ENCODE peak calls at places on chromosomes 12 and 14, in six cellular contexts. P is neural progenitor cell, X is left ventricle myocardium inferior, Z is RPMI8226, O is RCC 7860, V is anterior cingulate cortex. W is an unnamed sample.

GRCh38 chr12:98355322-98355721 is 160.1 kb upstream of the TMPO start:
- DNase-seq in V (no peak), X (no peak), P (no peak), Z (no peak), O (peak), W (no peak)

GRCh38 chr14:105281354-105282097 is 19.3 kb downstream of the BRF1 start:
- DNase-seq in P (peak), Z (no peak), V (no peak), O (peak), X (no peak), W (no peak)

GRCh38 chr12:13095266-13095995 is 8.0 kb downstream of the GSG1 start:
- DNase-seq in Z (no peak), V (no peak), O (no peak), P (no peak), X (no peak), W (no peak)

GRCh38 chr14:38838049-38838978 is 264.7 kb downstream of the SEC23A start:
- DNase-seq in V (no peak), P (no peak), Z (no peak), X (no peak), O (no peak), W (no peak)

GRCh38 chr14:55556929-55557623 is 22.9 kb upstream of the KTN1 start:
- DNase-seq in X (peak), Z (no peak), O (peak), V (peak), P (peak), W (no peak)

GRCh38 chr12:53617700-53618099 is 8.5 kb downstream of the ATF7 start:
- DNase-seq in O (no peak), Z (no peak), V (no peak), P (no peak), X (no peak), W (no peak)

GRCh38 chr14:101017209-101017608 is 113.7 kb upstream of the RTL1 start:
- DNase-seq in X (no peak), Z (no peak), V (no peak), O (no peak), P (no peak), W (no peak)

GRCh38 chr14:32727827-32728226 is 210.9 kb upstream of the NPAS3 start:
- DNase-seq in V (peak), P (no peak), Z (no peak), X (no peak), O (no peak), W (no peak)

GRCh38 chr12:95836185-95836609 is 22.6 kb upstream of the SNRPF start:
- DNase-seq in V (no peak), P (no peak), O (no peak), X (no peak), Z (no peak), W (no peak)

GRCh38 chr12:12741705-12742104 is 24.5 kb downstream of the CDKN1B start:
- DNase-seq in P (no peak), V (no peak), Z (no peak), X (no peak), O (no peak), W (no peak)

GRCh38 chr12:26830783-26831601 is 2.0 kb downstream of the ITPR2 start:
- DNase-seq in V (no peak), Z (no peak), P (no peak), X (no peak), O (no peak), W (no peak)

GRCh38 chr14:75285331-75285730 is 6.7 kb downstream of the FOS start:
- DNase-seq in P (no peak), Z (no peak), X (no peak), O (no peak), V (no peak), W (no peak)

GRCh38 chr12:79233341-79233761 is 368.8 kb downstream of the SYT1 start:
- DNase-seq in O (no peak), V (no peak), Z (peak), X (no peak), P (no peak), W (no peak)

GRCh38 chr12:26126340-26127284 is 1.8 kb upstream of the BHLHE41 start:
- DNase-seq in X (peak), P (peak), V (peak), Z (peak), O (peak), W (no peak)

GRCh38 chr14:74583689-74584434 is 28.2 kb downstream of the LTBP2 start:
- DNase-seq in P (no peak), Z (no peak), O (peak), V (no peak), X (no peak), W (no peak)

GRCh38 chr12:121786441-121786825 is 7.1 kb downstream of the RHOF start:
- DNase-seq in V (no peak), X (no peak), Z (peak), P (no peak), O (peak), W (no peak)

GRCh38 chr14:21071225-21072041 is 1.3 kb downstream of the ARHGEF40 start:
- DNase-seq in O (peak), V (peak), X (peak), P (peak), Z (peak), W (peak)

GRCh38 chr12:47328831-47329545 is 249.2 kb upstream of the AMIGO2 start:
- DNase-seq in V (no peak), X (no peak), P (no peak), Z (no peak), O (no peak), W (no peak)

GRCh38 chr12:11891350-11892064 is 179.2 kb upstream of the BCL2L14 start:
- DNase-seq in X (peak), V (no peak), Z (no peak), P (no peak), O (no peak), W (no peak)